ENCODE peak calls at places on chromosomes 4 and X, in four cellular contexts. H, B, X and A are unnamed samples.
A peak's percentile ranks its signal among the peaks of the same experiment; 100 is the strongest.

GRCh38 chr4:150069361-150069760 is 8.9 kb upstream of the DCLK2 start:
- DNase-seq in H (no peak), B (no peak), X (no peak), A (no peak)

GRCh38 chr4:176767183-176767582 is 25.5 kb downstream of the VEGFC start:
- DNase-seq in H (no peak), B (no peak), X (no peak), A (no peak)

GRCh38 chr4:123110685-123111084 is 188.3 kb upstream of the NUDT6 start:
- DNase-seq in H (no peak), B (no peak), X (no peak), A (no peak)

GRCh38 chrX:34656842-34657780 is at the start of gene TMEM47:
- DNase-seq in H (peak; percentile 42), B (no peak), X (no peak), A (peak; percentile 84)

GRCh38 chr4:69210911-69211310 is 3.6 kb downstream of the UGT2B11 start:
- DNase-seq in H (no peak), B (no peak), X (no peak), A (no peak)

GRCh38 chr4:142846105-142846728 is at the start of gene INPP4B:
- DNase-seq in H (no peak), B (no peak), X (no peak), A (peak; percentile 48)

GRCh38 chr4:122309988-122310626 is 68.7 kb upstream of the ADAD1 start:
- DNase-seq in H (peak; percentile 11), B (no peak), X (peak; percentile 11), A (no peak)

GRCh38 chr4:181957088-181957487 is 286.1 kb upstream of the TENM3 start:
- DNase-seq in H (no peak), B (no peak), X (no peak), A (no peak)

GRCh38 chr4:25454491-25454890 is 77.4 kb downstream of the ANAPC4 start:
- DNase-seq in H (no peak), B (no peak), X (no peak), A (no peak)

GRCh38 chr4:1479454-1479853 is 73.2 kb upstream of the NKX1-1 start:
- DNase-seq in H (no peak), B (no peak), X (no peak), A (peak; percentile 8)

GRCh38 chr4:22410645-22411247 is 105.1 kb downstream of the ADGRA3 start:
- DNase-seq in H (no peak), B (no peak), X (peak; percentile 14), A (no peak)

GRCh38 chr4:1168291-1169031 is 3.9 kb downstream of the SPON2 start:
- DNase-seq in H (no peak), B (no peak), X (no peak), A (no peak)

GRCh38 chrX:125505207-125505606 is 185.5 kb downstream of the TEX13C start:
- DNase-seq in H (no peak), B (no peak), X (no peak), A (no peak)

GRCh38 chr4:73583661-73584060 is 36.6 kb downstream of the RASSF6 start:
- DNase-seq in H (no peak), B (no peak), X (no peak), A (no peak)

GRCh38 chr4:40121515-40121914 is 64.9 kb downstream of the N4BP2 start:
- DNase-seq in H (peak; percentile 14), B (peak; percentile 11), X (no peak), A (no peak)

GRCh38 chrX:80755174-80755573 is 54.5 kb downstream of the BRWD3 start:
- DNase-seq in H (no peak), B (no peak), X (no peak), A (no peak)

GRCh38 chrX:50579955-50580354 is 109.3 kb upstream of the DGKK start:
- DNase-seq in H (peak; percentile 25), B (peak; percentile 11), X (peak; percentile 68), A (peak; percentile 31)

GRCh38 chr4:130124066-130124465 is 1028.1 kb downstream of the C4orf33 start:
- DNase-seq in H (no peak), B (no peak), X (no peak), A (no peak)

GRCh38 chrX:12617241-12617640 is 174.0 kb upstream of the PRPS2 start:
- DNase-seq in H (no peak), B (no peak), X (no peak), A (no peak)

GRCh38 chrX:48957477-48957826 is at the start of gene OTUD5:
- DNase-seq in H (peak; percentile 66), B (no peak), X (peak; percentile 39), A (no peak)

GRCh38 chr4:132065940-132066495 is 1083.1 kb upstream of the PCDH10 start:
- DNase-seq in H (no peak), B (no peak), X (no peak), A (no peak)

GRCh38 chr4:96729641-96730040 is 889.7 kb downstream of the PDHA2 start:
- DNase-seq in H (no peak), B (no peak), X (no peak), A (no peak)

GRCh38 chr4:151934766-151935165 is 174.0 kb upstream of the GATB start:
- DNase-seq in H (no peak), B (no peak), X (no peak), A (no peak)

GRCh38 chr4:102760645-102761477 is at the start of gene MANBA:
- DNase-seq in H (peak; percentile 89), B (no peak), X (peak; percentile 63), A (peak; percentile 85)

GRCh38 chr4:142211444-142211843 is 575.1 kb downstream of the IL15 start:
- DNase-seq in H (no peak), B (no peak), X (no peak), A (no peak)

GRCh38 chrX:126165721-126166401 is at the start of gene DCAF12L2:
- DNase-seq in H (no peak), B (no peak), X (no peak), A (peak; percentile 41)

GRCh38 chrX:47645530-47645929 is 4.8 kb downstream of the ELK1 start:
- DNase-seq in H (no peak), B (no peak), X (no peak), A (no peak)

GRCh38 chr4:183438458-183439113 is 5.8 kb upstream of the CDKN2AIP start:
- DNase-seq in H (no peak), B (no peak), X (peak; percentile 70), A (no peak)

GRCh38 chr4:123600921-123601904 is 204.6 kb downstream of the SPRY1 start:
- DNase-seq in H (no peak), B (no peak), X (no peak), A (no peak)

GRCh38 chrX:21745756-21746155 is 12.2 kb downstream of the SMPX start:
- DNase-seq in H (peak; percentile 18), B (no peak), X (no peak), A (peak; percentile 25)

GRCh38 chr4:183360161-183360919 is 38.1 kb upstream of the CLDN24 start:
- DNase-seq in H (no peak), B (no peak), X (no peak), A (no peak)

GRCh38 chr4:6470502-6471302 is 1.7 kb downstream of the PPP2R2C start:
- DNase-seq in H (peak; percentile 91), B (no peak), X (no peak), A (peak; percentile 51)

GRCh38 chr4:47612116-47613023 is 127.3 kb downstream of the ATP10D start:
- DNase-seq in H (no peak), B (no peak), X (no peak), A (no peak)

GRCh38 chr4:84750260-84750955 is 167.5 kb downstream of the CDS1 start:
- DNase-seq in H (peak; percentile 35), B (no peak), X (peak; percentile 27), A (no peak)

GRCh38 chr4:169027663-169028062 is 17.6 kb upstream of the CBR4 start:
- DNase-seq in H (no peak), B (no peak), X (no peak), A (no peak)

GRCh38 chr4:83932996-83933395 is 397.1 kb downstream of the GPAT3 start:
- DNase-seq in H (no peak), B (no peak), X (no peak), A (no peak)

GRCh38 chr4:184420881-184421416 is 53.4 kb downstream of the IRF2 start:
- DNase-seq in H (no peak), B (peak; percentile 82), X (no peak), A (no peak)

GRCh38 chr4:54099287-54099958 is 540 bp upstream of the GSX2 start:
- DNase-seq in H (no peak), B (no peak), X (no peak), A (peak; percentile 36)
- TF ChIP-seq CREM in H (no peak), B (no peak), X (no peak), A (no peak)

DNA sequence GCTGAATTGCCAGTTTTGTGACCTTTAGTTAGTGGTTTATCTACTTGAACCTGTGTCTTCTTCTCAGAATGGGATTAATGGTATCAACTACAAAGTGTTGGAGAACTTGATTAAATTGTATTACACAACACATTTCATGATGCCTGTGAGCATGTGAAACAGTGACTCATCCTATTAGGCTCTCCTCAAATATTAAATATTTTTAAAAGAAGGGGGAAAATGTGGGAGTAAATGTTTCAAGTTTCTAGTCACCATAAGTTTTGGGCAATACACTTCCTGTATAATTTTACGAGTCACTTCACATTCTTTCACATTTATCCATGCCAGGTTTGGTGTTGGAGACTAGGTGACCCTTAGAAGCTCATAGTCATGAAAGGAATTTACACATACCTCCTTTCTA is 147.0 kb downstream of the HS3ST1 start:
- DNase-seq in H (no peak), B (no peak), X (no peak), A (no peak)
- TF ChIP-seq USF2 in H (no peak), B (no peak), X (no peak), A (no peak)

GRCh38 chr4:7655549-7656243 is 221.0 kb upstream of the PSAPL1 start:
- DNase-seq in H (peak; percentile 38), B (no peak), X (no peak), A (no peak)
- TF ChIP-seq CREM in H (no peak), B (no peak), X (no peak), A (no peak)

GRCh38 chr4:156779774-156780173 is 191.8 kb downstream of the PDGFC start:
- DNase-seq in H (no peak), B (no peak), X (peak; percentile 86), A (no peak)
- TF ChIP-seq USF2 in H (no peak), B (no peak), X (no peak), A (no peak)

GRCh38 chr4:97819314-97819713 is 324.0 kb downstream of the STPG2 start:
- DNase-seq in H (no peak), B (no peak), X (no peak), A (no peak)
- TF ChIP-seq CREM in H (no peak), B (no peak), X (no peak), A (no peak)

DNA sequence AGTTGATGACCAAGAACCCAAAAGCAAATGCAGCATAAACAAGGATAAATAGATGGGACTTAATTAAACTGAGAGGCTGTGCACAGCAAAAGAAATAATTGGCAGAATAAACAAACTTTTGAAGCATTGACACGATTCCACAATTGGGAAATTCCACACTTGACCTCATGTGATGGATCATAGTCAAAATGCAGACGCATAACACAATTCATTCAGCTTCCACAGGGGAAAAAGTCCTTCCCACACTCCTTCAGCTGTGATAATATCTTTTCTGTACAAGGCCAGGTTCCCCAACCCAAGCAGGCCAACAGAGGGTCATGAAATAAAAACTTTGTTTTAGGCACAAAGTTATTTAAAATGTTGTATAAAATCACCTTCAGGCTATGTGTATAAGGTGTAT is 66.6 kb upstream of the SLIT2 start:
- DNase-seq in H (no peak), B (no peak), X (no peak), A (no peak)
- TF ChIP-seq USF2 in H (no peak), B (no peak), X (no peak), A (no peak)

GRCh38 chrX:10173331-10173900 is 16.6 kb downstream of the CLCN4 start:
- DNase-seq in H (peak; percentile 59), B (no peak), X (no peak), A (peak; percentile 79)
- TF ChIP-seq CREM in H (peak; percentile 39), B (no peak), X (no peak), A (no peak)